ENCODE peak calls at places on chromosomes 3 and 15, in four cellular contexts. One of them, this sample, is unnamed. For H3K4me1, the result is how much of the 10 kb centered on the place peaks cover.

GRCh38 chr3:161355508-161355907 is 15.8 kb downstream of the SPTSSB start:
- DNase-seq in mesendoderm: no peak
- DNase-seq in CD8-positive, alpha-beta T cell: no peak
- DNase-seq in upper lobe of left lung: no peak
- DNase-seq in this sample: no peak

GRCh38 chr3:149435936-149436885 is 38.3 kb upstream of the TM4SF4 start:
- DNase-seq in upper lobe of left lung: no peak
- DNase-seq in mesendoderm: peak
- DNase-seq in CD8-positive, alpha-beta T cell: no peak
- DNase-seq in this sample: no peak

GRCh38 chr3:70185661-70186060 is 126.8 kb downstream of the MDFIC2 start:
- DNase-seq in upper lobe of left lung: no peak
- DNase-seq in mesendoderm: no peak
- DNase-seq in CD8-positive, alpha-beta T cell: no peak
- DNase-seq in this sample: no peak

GRCh38 chr15:41888662-41889253 is 5.1 kb downstream of the SPTBN5 start:
- DNase-seq in CD8-positive, alpha-beta T cell: no peak
- DNase-seq in mesendoderm: no peak
- DNase-seq in upper lobe of left lung: peak
- DNase-seq in this sample: no peak

GRCh38 chr3:12288466-12289129 is at the start of gene PPARG:
- DNase-seq in mesendoderm: peak
- DNase-seq in upper lobe of left lung: peak
- DNase-seq in CD8-positive, alpha-beta T cell: no peak
- DNase-seq in this sample: no peak

GRCh38 chr3:153624310-153625030 is 462.4 kb downstream of the RAP2B start:
- DNase-seq in CD8-positive, alpha-beta T cell: no peak
- DNase-seq in mesendoderm: no peak
- DNase-seq in upper lobe of left lung: no peak
- DNase-seq in this sample: no peak

GRCh38 chr3:8509961-8510360 is 8.3 kb downstream of the LMCD1 start:
- DNase-seq in CD8-positive, alpha-beta T cell: no peak
- DNase-seq in upper lobe of left lung: peak
- DNase-seq in mesendoderm: no peak
- DNase-seq in this sample: peak

GRCh38 chr3:113247664-113248458 is 36.5 kb downstream of the BOC start:
- DNase-seq in upper lobe of left lung: no peak
- DNase-seq in CD8-positive, alpha-beta T cell: no peak
- DNase-seq in mesendoderm: no peak
- DNase-seq in this sample: no peak

GRCh38 chr3:112111785-112112402 is 21.2 kb downstream of the GCSAM start:
- DNase-seq in mesendoderm: peak
- DNase-seq in upper lobe of left lung: no peak
- DNase-seq in CD8-positive, alpha-beta T cell: peak
- DNase-seq in this sample: no peak

GRCh38 chr3:120173056-120173675 is 78.9 kb upstream of the GSK3B start:
- DNase-seq in upper lobe of left lung: no peak
- DNase-seq in CD8-positive, alpha-beta T cell: no peak
- DNase-seq in mesendoderm: no peak
- DNase-seq in this sample: peak

GRCh38 chr3:126442099-126442848 is 33.4 kb downstream of the ZXDC start:
- DNase-seq in mesendoderm: no peak
- DNase-seq in CD8-positive, alpha-beta T cell: no peak
- DNase-seq in upper lobe of left lung: no peak
- DNase-seq in this sample: no peak

GRCh38 chr15:80999623-81000036 is 1.1 kb upstream of the TLNRD1 start:
- DNase-seq in upper lobe of left lung: no peak
- DNase-seq in CD8-positive, alpha-beta T cell: peak
- DNase-seq in mesendoderm: no peak
- DNase-seq in this sample: no peak

GRCh38 chr3:68832680-68833079 is 99.7 kb downstream of the TAFA4 start:
- DNase-seq in mesendoderm: no peak
- DNase-seq in CD8-positive, alpha-beta T cell: no peak
- DNase-seq in upper lobe of left lung: no peak
- DNase-seq in this sample: no peak

GRCh38 chr15:45276851-45277250 is 24.8 kb downstream of the SLC28A2 start:
- DNase-seq in mesendoderm: peak
- DNase-seq in upper lobe of left lung: no peak
- DNase-seq in CD8-positive, alpha-beta T cell: no peak
- DNase-seq in this sample: no peak

GRCh38 chr15:91867581-91868026 is 14.1 kb downstream of the SLCO3A1 start:
- DNase-seq in upper lobe of left lung: peak
- DNase-seq in CD8-positive, alpha-beta T cell: no peak
- DNase-seq in mesendoderm: peak
- DNase-seq in this sample: no peak

GRCh38 chr3:171772427-171773056 is 37.7 kb downstream of the PLD1 start:
- DNase-seq in upper lobe of left lung: no peak
- DNase-seq in mesendoderm: peak
- DNase-seq in CD8-positive, alpha-beta T cell: peak
- DNase-seq in this sample: peak

GRCh38 chr15:97014001-97014400 is 683.5 kb downstream of the NR2F2 start:
- DNase-seq in upper lobe of left lung: no peak
- DNase-seq in mesendoderm: no peak
- DNase-seq in CD8-positive, alpha-beta T cell: no peak
- DNase-seq in this sample: no peak

GRCh38 chr15:61315471-61315870 is 86.4 kb upstream of the RORA start:
- DNase-seq in upper lobe of left lung: no peak
- DNase-seq in CD8-positive, alpha-beta T cell: no peak
- DNase-seq in mesendoderm: no peak
- DNase-seq in this sample: no peak

GRCh38 chr3:42891042-42891441 is 14.9 kb upstream of the ZNF662 start:
- DNase-seq in upper lobe of left lung: no peak
- DNase-seq in mesendoderm: peak
- DNase-seq in CD8-positive, alpha-beta T cell: no peak
- DNase-seq in this sample: no peak

GRCh38 chr3:43709022-43709421 is 18.3 kb downstream of the ABHD5 start:
- DNase-seq in upper lobe of left lung: no peak
- DNase-seq in mesendoderm: no peak
- DNase-seq in CD8-positive, alpha-beta T cell: no peak
- DNase-seq in this sample: no peak

GRCh38 chr3:183159319-183159718 is 3.2 kb downstream of the LAMP3 start:
- DNase-seq in mesendoderm: peak
- DNase-seq in upper lobe of left lung: no peak
- DNase-seq in CD8-positive, alpha-beta T cell: no peak
- DNase-seq in this sample: no peak

GRCh38 chr3:33171580-33171979 is 47.0 kb downstream of the SUSD5 start:
- DNase-seq in CD8-positive, alpha-beta T cell: no peak
- DNase-seq in upper lobe of left lung: no peak
- DNase-seq in mesendoderm: no peak
- DNase-seq in this sample: no peak

GRCh38 chr3:28139967-28140634 is 101.3 kb upstream of the CMC1 start:
- DNase-seq in mesendoderm: no peak
- DNase-seq in upper lobe of left lung: no peak
- DNase-seq in CD8-positive, alpha-beta T cell: no peak
- DNase-seq in this sample: no peak

GRCh38 chr3:70631716-70632307 is 319.4 kb upstream of the MDFIC2 start:
- DNase-seq in CD8-positive, alpha-beta T cell: no peak
- DNase-seq in mesendoderm: peak
- DNase-seq in upper lobe of left lung: no peak
- DNase-seq in this sample: no peak

GRCh38 chr3:110384601-110385000 is 687.0 kb upstream of the NECTIN3 start:
- DNase-seq in upper lobe of left lung: no peak
- DNase-seq in CD8-positive, alpha-beta T cell: no peak
- DNase-seq in mesendoderm: no peak
- DNase-seq in this sample: no peak

GRCh38 chr15:92316586-92317295 is 76.9 kb upstream of the ST8SIA2 start:
- DNase-seq in CD8-positive, alpha-beta T cell: no peak
- DNase-seq in upper lobe of left lung: no peak
- DNase-seq in mesendoderm: peak
- DNase-seq in this sample: no peak

GRCh38 chr3:149941186-149941585 is 29.5 kb downstream of the PFN2 start:
- DNase-seq in upper lobe of left lung: no peak
- DNase-seq in mesendoderm: no peak
- DNase-seq in CD8-positive, alpha-beta T cell: no peak
- DNase-seq in this sample: no peak

GRCh38 chr3:107227091-107227490 is 150.1 kb upstream of the CCDC54 start:
- DNase-seq in CD8-positive, alpha-beta T cell: no peak
- DNase-seq in mesendoderm: no peak
- DNase-seq in upper lobe of left lung: no peak
- DNase-seq in this sample: no peak

GRCh38 chr3:72591522-72592421 is 256.5 kb downstream of the SHQ1 start:
- DNase-seq in mesendoderm: peak
- DNase-seq in CD8-positive, alpha-beta T cell: no peak
- DNase-seq in upper lobe of left lung: peak
- DNase-seq in this sample: peak

GRCh38 chr3:114223146-114223545 is 14.2 kb downstream of the ZNF80 start:
- DNase-seq in upper lobe of left lung: no peak
- DNase-seq in CD8-positive, alpha-beta T cell: no peak
- DNase-seq in mesendoderm: no peak
- DNase-seq in this sample: no peak

GRCh38 chr3:29099775-29100174 is 181.1 kb upstream of the RBMS3 start:
- DNase-seq in CD8-positive, alpha-beta T cell: no peak
- DNase-seq in mesendoderm: no peak
- DNase-seq in upper lobe of left lung: no peak
- DNase-seq in this sample: no peak

GRCh38 chr15:74995779-74996765 is 709 bp downstream of the SCAMP5 start:
- DNase-seq in CD8-positive, alpha-beta T cell: no peak
- DNase-seq in upper lobe of left lung: peak
- DNase-seq in mesendoderm: peak
- DNase-seq in this sample: no peak

GRCh38 chr15:56537881-56538280 is 72.9 kb upstream of the MNS1 start:
- DNase-seq in upper lobe of left lung: peak
- DNase-seq in CD8-positive, alpha-beta T cell: peak
- DNase-seq in mesendoderm: peak
- DNase-seq in this sample: no peak

GRCh38 chr15:90362936-90363212 is 10.8 kb downstream of the ZNF774 start:
- DNase-seq in CD8-positive, alpha-beta T cell: no peak
- DNase-seq in mesendoderm: peak
- DNase-seq in upper lobe of left lung: no peak
- DNase-seq in this sample: peak

GRCh38 chr3:63874769-63875168 is 11.1 kb downstream of the ATXN7 start:
- DNase-seq in mesendoderm: no peak
- DNase-seq in CD8-positive, alpha-beta T cell: no peak
- DNase-seq in upper lobe of left lung: no peak
- DNase-seq in this sample: no peak

GRCh38 chr3:32969656-32970055 is 18.2 kb downstream of the CCR4 start:
- DNase-seq in upper lobe of left lung: no peak
- DNase-seq in mesendoderm: no peak
- DNase-seq in CD8-positive, alpha-beta T cell: no peak
- DNase-seq in this sample: peak

GRCh38 chr3:99825239-99825638 is 7.6 kb downstream of the CMSS1 start:
- DNase-seq in CD8-positive, alpha-beta T cell: no peak
- DNase-seq in mesendoderm: no peak
- DNase-seq in upper lobe of left lung: no peak
- DNase-seq in this sample: peak

GRCh38 chr15:88655103-88655553 is 16.3 kb downstream of the ISG20 start:
- DNase-seq in CD8-positive, alpha-beta T cell: no peak
- DNase-seq in upper lobe of left lung: no peak
- DNase-seq in mesendoderm: no peak
- DNase-seq in this sample: no peak

GRCh38 chr3:140717915-140718314 is 40.1 kb downstream of the TRIM42 start:
- DNase-seq in CD8-positive, alpha-beta T cell: no peak
- DNase-seq in upper lobe of left lung: no peak
- DNase-seq in mesendoderm: no peak
- DNase-seq in this sample: no peak

GRCh38 chr3:140711719-140712086 is 33.8 kb downstream of the TRIM42 start:
- DNase-seq in upper lobe of left lung: no peak
- DNase-seq in CD8-positive, alpha-beta T cell: no peak
- DNase-seq in mesendoderm: no peak
- DNase-seq in this sample: no peak

GRCh38 chr3:140712301-140712700 is 34.4 kb downstream of the TRIM42 start:
- DNase-seq in mesendoderm: no peak
- DNase-seq in CD8-positive, alpha-beta T cell: no peak
- DNase-seq in upper lobe of left lung: no peak
- DNase-seq in this sample: no peak

GRCh38 chr3:140711043-140711718 is 33.3 kb downstream of the TRIM42 start:
- DNase-seq in mesendoderm: peak
- DNase-seq in CD8-positive, alpha-beta T cell: no peak
- DNase-seq in upper lobe of left lung: no peak
- DNase-seq in this sample: no peak

GRCh38 chr3:140715035-140715434 is 37.2 kb downstream of the TRIM42 start:
- DNase-seq in mesendoderm: no peak
- DNase-seq in CD8-positive, alpha-beta T cell: no peak
- DNase-seq in upper lobe of left lung: no peak
- DNase-seq in this sample: no peak
- H3K27ac ChIP-seq in mesendoderm: no peak
- H3K27ac ChIP-seq in CD8-positive, alpha-beta T cell: no peak
- H3K27ac ChIP-seq in upper lobe of left lung: no peak
- H3K27ac ChIP-seq in this sample: no peak

DNA sequence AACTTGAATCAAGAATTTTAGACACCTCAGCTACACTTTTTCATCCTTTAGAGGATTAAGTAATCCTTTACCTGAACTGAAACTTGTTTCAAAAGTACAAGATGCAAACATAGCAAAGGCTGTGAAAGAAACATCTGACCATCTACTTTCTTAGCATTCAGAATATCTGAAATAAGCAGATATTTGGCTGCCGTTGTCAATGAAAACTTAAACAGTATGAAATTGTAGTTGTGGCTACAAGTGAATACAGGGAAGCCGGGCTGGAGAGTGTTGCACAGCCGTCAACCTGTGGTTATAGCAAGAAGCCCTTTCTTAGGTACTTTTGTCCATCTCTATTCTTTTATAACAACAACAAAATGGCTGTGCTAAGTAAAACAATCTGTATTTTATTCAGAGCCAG is 6.9 kb upstream of the CX3CR1 start:
- DNase-seq in mesendoderm: no peak
- DNase-seq in CD8-positive, alpha-beta T cell: no peak
- DNase-seq in upper lobe of left lung: no peak
- DNase-seq in this sample: no peak
- H3K4me1 ChIP-seq in mesendoderm: under half
- H3K4me1 ChIP-seq in CD8-positive, alpha-beta T cell: under half
- H3K4me1 ChIP-seq in upper lobe of left lung: under half
- H3K4me1 ChIP-seq in this sample: under half

DNA sequence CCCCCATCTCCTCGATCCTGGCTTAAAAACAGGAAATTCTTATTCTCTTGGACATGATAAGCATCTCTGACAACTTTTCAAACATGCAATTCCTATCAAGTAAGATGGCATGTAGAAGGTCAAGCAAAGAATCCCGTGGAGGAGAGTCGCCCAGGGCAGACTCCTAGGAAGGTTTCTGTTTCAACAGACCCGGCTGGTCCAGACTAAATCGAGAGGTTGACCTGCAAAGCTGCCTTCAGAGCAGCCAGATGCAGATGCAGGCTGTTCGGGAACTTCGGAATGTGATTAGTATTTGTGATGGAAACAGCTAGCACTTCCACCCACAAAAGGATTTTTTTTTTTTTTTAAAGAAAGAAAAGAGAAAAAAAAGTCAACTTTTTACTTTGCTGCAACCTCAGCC is 216.8 kb downstream of the NR1D2 start:
- DNase-seq in upper lobe of left lung: no peak
- DNase-seq in CD8-positive, alpha-beta T cell: no peak
- DNase-seq in mesendoderm: peak
- DNase-seq in this sample: no peak
- H3K4me3 ChIP-seq in upper lobe of left lung: no peak
- H3K4me3 ChIP-seq in CD8-positive, alpha-beta T cell: no peak
- H3K4me3 ChIP-seq in mesendoderm: no peak
- H3K4me3 ChIP-seq in this sample: no peak

DNA sequence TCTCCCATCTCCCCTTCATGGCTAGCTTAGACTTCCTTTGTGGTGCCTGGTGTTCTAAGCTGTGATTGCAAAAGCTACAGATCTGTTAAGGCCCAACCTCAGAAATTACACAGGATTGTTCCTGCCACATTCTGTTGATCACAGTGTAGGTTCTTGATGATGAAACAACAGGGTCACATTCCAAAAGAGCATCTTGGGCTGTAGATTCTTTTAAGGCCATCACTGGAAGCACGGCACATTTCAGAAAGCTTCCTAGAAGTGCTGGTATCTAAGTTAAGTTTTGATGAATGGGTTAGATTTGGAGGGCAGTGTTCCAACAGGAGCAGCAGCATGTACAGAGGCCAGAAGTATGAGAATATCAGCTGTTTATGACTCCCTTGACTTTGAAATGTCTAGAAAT is 107.5 kb upstream of the SKOR1 start:
- DNase-seq in CD8-positive, alpha-beta T cell: no peak
- DNase-seq in upper lobe of left lung: no peak
- DNase-seq in mesendoderm: no peak
- DNase-seq in this sample: no peak
- H3K27ac ChIP-seq in CD8-positive, alpha-beta T cell: no peak
- H3K27ac ChIP-seq in upper lobe of left lung: no peak
- H3K27ac ChIP-seq in mesendoderm: no peak
- H3K27ac ChIP-seq in this sample: no peak